ENCODE peak calls at places on chromosomes 1 and 21, in four cellular contexts. J is AG10803; B is HuH-7; C is stimulated activated CD4-positive, alpha-beta T cell treated with anti-CD3 and anti-CD28 coated beads, Interleukin-2, amount 100 ng/mL, for 24 hours. O is an unnamed sample.

GRCh38 chr1:161166669-161167548 is 683 bp downstream of the PPOX start:
- DNase-seq in J (no peak), B (peak; percentile 31), C (no peak), O (no peak)

GRCh38 chr1:2471587-2472001 is 4.5 kb upstream of the PLCH2 start:
- DNase-seq in J (no peak), B (no peak), C (no peak), O (no peak)

GRCh38 chr1:7265771-7266371 is 480.6 kb downstream of the CAMTA1 start:
- DNase-seq in J (peak; percentile 59), B (peak; percentile 52), C (no peak), O (peak; percentile 79)

GRCh38 chr21:15722591-15723324 is 7.0 kb upstream of the USP25 start:
- DNase-seq in J (no peak), B (no peak), C (no peak), O (no peak)

GRCh38 chr1:232901255-232901654 is 49.2 kb upstream of the NTPCR start:
- DNase-seq in J (no peak), B (no peak), C (no peak), O (no peak)

GRCh38 chr1:43344267-43344666 is 6.6 kb downstream of the MPL start:
- DNase-seq in J (no peak), B (no peak), C (no peak), O (peak; percentile 50)

GRCh38 chr1:55826413-55827080 is 611.4 kb upstream of the USP24 start:
- DNase-seq in J (peak; percentile 84), B (no peak), C (no peak), O (no peak)

GRCh38 chr1:55828031-55828430 is 612.9 kb upstream of the USP24 start:
- DNase-seq in J (no peak), B (no peak), C (no peak), O (no peak)

GRCh38 chr1:197171531-197171930 is 25.1 kb upstream of the ASPM start:
- DNase-seq in J (peak; percentile 29), B (no peak), C (no peak), O (no peak)

GRCh38 chr1:44423706-44424546 is 18.9 kb downstream of the RNF220 start:
- DNase-seq in J (peak; percentile 63), B (no peak), C (no peak), O (no peak)

GRCh38 chr1:53362851-53363642 is 35.2 kb upstream of the LRP8 start:
- DNase-seq in J (no peak), B (peak; percentile 44), C (peak; percentile 11), O (peak; percentile 11)

GRCh38 chr1:158124034-158124433 is 56.7 kb upstream of the CD1D start:
- DNase-seq in J (no peak), B (no peak), C (no peak), O (no peak)

GRCh38 chr21:41636636-41637625 is 129.0 kb upstream of the TMPRSS2 start:
- DNase-seq in J (no peak), B (no peak), C (no peak), O (no peak)

GRCh38 chr1:236465959-236466303 is 57.9 kb upstream of the LGALS8 start:
- DNase-seq in J (no peak), B (no peak), C (no peak), O (no peak)

GRCh38 chr1:45405636-45406035 is 65.4 kb upstream of the MUTYH start:
- DNase-seq in J (no peak), B (no peak), C (no peak), O (no peak)

GRCh38 chr1:24009406-24009805 is 29.3 kb upstream of the SRSF10 start:
- DNase-seq in J (peak; percentile 37), B (no peak), C (no peak), O (peak; percentile 76)

GRCh38 chr1:111219466-111220286 is 7.8 kb upstream of the CHI3L2 start:
- DNase-seq in J (no peak), B (no peak), C (peak; percentile 72), O (no peak)

GRCh38 chr1:90325165-90325564 is 330.3 kb downstream of the ZNF326 start:
- DNase-seq in J (no peak), B (no peak), C (no peak), O (no peak)

GRCh38 chr1:224168859-224169380 is 14.1 kb upstream of the DEGS1 start:
- DNase-seq in J (peak; percentile 81), B (no peak), C (no peak), O (peak; percentile 46)

GRCh38 chr1:113307771-113308451 is 82.4 kb upstream of the MAGI3 start:
- DNase-seq in J (peak; percentile 41), B (no peak), C (no peak), O (peak; percentile 41)

GRCh38 chr1:114259517-114260160 is 106.0 kb upstream of the SYT6 start:
- DNase-seq in J (no peak), B (no peak), C (no peak), O (no peak)

GRCh38 chr1:40825430-40825778 is 36.8 kb downstream of the CITED4 start:
- DNase-seq in J (no peak), B (no peak), C (no peak), O (no peak)

GRCh38 chr1:27406354-27406665 is 13.9 kb downstream of the GPR3 start:
- DNase-seq in J (no peak), B (no peak), C (no peak), O (no peak)

GRCh38 chr1:200038987-200039848 is 11.7 kb downstream of the NR5A2 start:
- DNase-seq in J (peak; percentile 29), B (peak; percentile 63), C (no peak), O (no peak)

GRCh38 chr1:45552309-45552708 is 1.7 kb downstream of the AKR1A1 start:
- DNase-seq in J (no peak), B (no peak), C (no peak), O (no peak)

GRCh38 chr21:31917108-31917507 is 44.3 kb downstream of the HUNK start:
- DNase-seq in J (peak; percentile 64), B (no peak), C (no peak), O (no peak)

GRCh38 chr1:240691521-240692338 is 79.8 kb upstream of the GREM2 start:
- DNase-seq in J (peak; percentile 75), B (peak; percentile 17), C (no peak), O (peak; percentile 5)

GRCh38 chr1:204477036-204477740 is 17.4 kb downstream of the PIK3C2B start:
- DNase-seq in J (no peak), B (no peak), C (no peak), O (no peak)

GRCh38 chr1:173193639-173194038 is 13.5 kb downstream of the TNFSF4 start:
- DNase-seq in J (peak; percentile 91), B (no peak), C (no peak), O (no peak)

GRCh38 chr1:242788771-242789170 is 264.3 kb upstream of the PLD5 start:
- DNase-seq in J (no peak), B (no peak), C (no peak), O (no peak)

GRCh38 chr1:67572594-67573221 is 112.3 kb upstream of the GADD45A start:
- DNase-seq in J (peak; percentile 56), B (peak; percentile 14), C (no peak), O (no peak)